ENCODE peak calls at places on chromosomes 3 and 15, in eight cellular contexts. Q is mammary epithelial cell; D is CD8-positive, alpha-beta T cell; R is IMR-90; E is SJSA1; Y is SK-N-SH; A is astrocyte; C is CD8-positive, alpha-beta memory T cell. Z is an unnamed sample.
A peak's percentile ranks its signal among the peaks of the same experiment; 100 is the strongest.

GRCh38 chr3:143276592-143276991 is 157.0 kb downstream of the CHST2 start:
- DNase-seq in Q (no peak), R (no peak), E (no peak), C (no peak), Y (no peak), D (no peak), A (no peak), Z (no peak)

GRCh38 chr3:64214002-64214696 is 11.1 kb downstream of the PRICKLE2 start:
- DNase-seq in R (peak; percentile 82), Y (peak; percentile 16), C (no peak), A (peak; percentile 92), Q (peak; percentile 67), D (no peak), E (peak; percentile 41), Z (peak; percentile 32)

GRCh38 chr15:22979069-22979698 is 984 bp downstream of the CYFIP1 start:
- DNase-seq in A (peak; percentile 40), E (peak; percentile 52), C (no peak), D (no peak), Q (peak; percentile 60), Y (peak; percentile 67), R (peak; percentile 42), Z (peak; percentile 90)

GRCh38 chr3:36362973-36363372 is 17.3 kb upstream of the STAC start:
- DNase-seq in E (peak; percentile 84), C (no peak), Y (no peak), Q (peak; percentile 81), A (peak; percentile 72), R (peak; percentile 0), D (no peak), Z (no peak)

GRCh38 chr3:46110701-46111493 is 83.6 kb upstream of the XCR1 start:
- DNase-seq in Y (no peak), E (peak; percentile 71), R (peak; percentile 65), C (no peak), A (peak; percentile 83), D (no peak), Q (peak; percentile 86), Z (no peak)

GRCh38 chr3:188439080-188439479 is 285.1 kb downstream of the LPP start:
- DNase-seq in Y (no peak), E (no peak), R (no peak), A (no peak), D (peak; percentile 25), Q (no peak), C (no peak), Z (no peak)

GRCh38 chr3:151404316-151404715 is 19.8 kb upstream of the P2RY12 start:
- DNase-seq in C (no peak), Y (no peak), D (no peak), E (peak; percentile 21), Q (peak; percentile 54), A (peak; percentile 83), R (peak; percentile 72), Z (no peak)

GRCh38 chr3:171811059-171811912 is 1.0 kb upstream of the PLD1 start:
- DNase-seq in Q (peak; percentile 98), D (no peak), R (peak; percentile 99), C (no peak), Y (peak; percentile 12), E (peak; percentile 65), A (peak; percentile 99), Z (peak; percentile 88)

GRCh38 chr3:169914321-169914720 is 2.9 kb downstream of the SAMD7 start:
- DNase-seq in D (no peak), R (peak; percentile 22), A (peak; percentile 48), C (no peak), E (no peak), Y (peak; percentile 15), Q (peak; percentile 4), Z (no peak)

GRCh38 chr3:183265157-183265642 is 12.1 kb downstream of the B3GNT5 start:
- DNase-seq in E (no peak), Y (no peak), Q (no peak), C (no peak), R (no peak), D (no peak), A (peak; percentile 59), Z (no peak)

GRCh38 chr3:45593708-45594601 is 596 bp upstream of the LIMD1 start:
- DNase-seq in C (peak; percentile 52), Q (peak; percentile 70), E (peak; percentile 85), A (peak; percentile 53), D (peak; percentile 60), R (peak; percentile 68), Y (peak; percentile 95), Z (peak; percentile 97)

GRCh38 chr15:77497942-77498361 is 77.3 kb downstream of the HMG20A start:
- DNase-seq in Y (peak; percentile 43), R (peak; percentile 29), Q (no peak), E (no peak), D (no peak), C (no peak), A (peak; percentile 41), Z (peak; percentile 22)

GRCh38 chr3:100988080-100988479 is 5.1 kb downstream of the ABI3BP start:
- DNase-seq in A (no peak), D (no peak), Q (no peak), R (no peak), Y (no peak), E (no peak), C (no peak), Z (no peak)

GRCh38 chr15:68428431-68428940 is 3.5 kb downstream of the ITGA11 start:
- DNase-seq in E (no peak), Y (no peak), D (no peak), R (no peak), Q (no peak), A (no peak), C (no peak), Z (no peak)

DNA sequence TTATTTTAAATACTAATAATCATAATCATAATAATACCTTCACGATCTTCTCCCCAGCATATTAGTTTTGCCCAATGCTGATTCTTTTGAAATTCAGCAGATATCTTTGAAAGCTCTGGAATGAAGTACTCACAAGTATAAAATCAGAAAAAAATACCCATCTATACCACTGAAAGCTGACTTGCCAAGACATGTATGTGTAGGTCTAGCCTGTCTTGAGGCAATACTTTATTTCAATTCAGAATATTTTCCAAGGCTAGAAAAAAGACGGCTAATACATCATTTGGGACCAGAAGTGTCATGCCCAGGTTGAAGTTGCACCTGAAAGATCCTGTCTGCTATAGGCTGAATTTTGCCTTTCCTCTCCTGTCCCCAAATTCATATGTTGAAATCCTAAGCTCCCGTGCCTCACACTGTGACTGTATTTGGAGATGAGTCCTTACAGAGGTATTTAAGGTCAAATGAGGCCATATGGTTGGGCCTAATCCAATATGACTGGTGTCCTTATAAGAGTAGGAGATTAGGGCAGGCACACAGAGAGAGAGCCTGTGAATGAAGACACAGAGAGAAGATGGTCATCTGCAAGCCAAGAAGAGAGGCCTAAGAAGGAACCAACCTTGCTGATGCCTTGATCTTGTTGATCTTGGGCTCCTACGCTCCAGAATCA is 255.9 kb upstream of the CMC1 start:
- DNase-seq in D (no peak), Y (no peak), R (no peak), Q (peak; percentile 29), E (no peak), A (no peak), C (no peak), Z (no peak)
- H3K27ac ChIP-seq in D (no peak overlapping the region), Y (no peak overlapping the region), R (no peak overlapping the region), Q (no peak overlapping the region), E (no peak overlapping the region), A (no peak overlapping the region), C (no peak overlapping the region), Z (no peak overlapping the region)

DNA sequence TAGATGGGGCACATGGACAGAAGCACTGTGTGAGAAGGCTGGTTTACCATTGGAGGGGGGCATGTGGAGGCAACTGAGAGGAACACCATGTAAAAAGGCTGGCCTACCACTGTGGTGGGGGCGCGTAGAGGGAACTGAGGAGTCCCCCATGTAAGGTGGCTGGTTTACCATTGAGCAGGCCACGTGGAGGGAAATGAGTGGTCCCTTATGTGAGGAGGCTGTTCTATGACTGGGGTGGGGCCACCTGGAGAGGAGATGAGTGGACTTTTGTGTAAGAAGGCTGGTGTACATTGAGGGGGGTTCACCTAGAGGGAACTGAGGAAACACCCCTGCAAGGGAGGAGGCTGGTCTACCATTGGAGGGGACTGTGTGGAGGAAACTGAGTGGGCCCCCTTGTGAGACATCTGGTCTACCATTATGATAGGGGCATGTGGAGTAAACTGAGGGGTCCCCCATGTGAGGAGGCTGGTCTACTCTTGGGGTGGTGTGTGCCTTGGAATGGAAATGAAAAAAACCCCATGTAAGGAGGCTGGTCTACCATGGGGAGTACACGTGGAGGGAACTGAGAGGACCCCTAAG is 156.9 kb downstream of the FBLN2 start:
- DNase-seq in R (no peak), D (no peak), C (no peak), Q (no peak), A (no peak), E (no peak), Y (no peak), Z (no peak)
- H3K27me3 ChIP-seq in R (no peaks in the 10 kb centered on the region), D (no peaks in the 10 kb centered on the region), C (no peaks in the 10 kb centered on the region), Q (no peaks in the 10 kb centered on the region), A (no peaks in the 10 kb centered on the region), E (no peaks in the 10 kb centered on the region), Y (no peaks in the 10 kb centered on the region), Z (no peaks in the 10 kb centered on the region)

DNA sequence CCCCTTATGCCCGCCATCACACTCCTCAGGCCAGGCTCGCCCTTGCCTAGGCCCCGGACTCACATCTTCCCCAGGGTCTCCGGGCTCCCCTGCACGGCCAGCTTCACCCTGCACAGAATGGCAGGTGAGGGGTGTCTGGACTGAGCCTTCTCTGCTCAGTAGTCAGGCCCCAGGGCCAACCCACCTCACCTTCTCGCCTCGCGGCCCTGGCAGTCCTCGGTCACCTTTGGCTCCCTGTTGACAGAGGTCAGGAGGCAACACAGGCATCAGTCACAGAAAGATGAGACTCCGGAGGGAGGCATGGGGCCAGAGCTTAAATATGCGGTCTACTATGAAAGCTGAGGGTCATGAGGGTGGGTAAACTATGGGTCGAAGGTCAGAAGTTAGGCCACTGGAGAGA is 8.4 kb upstream of the UCN2 start:
- DNase-seq in R (no peak), Q (no peak), C (no peak), A (no peak), E (no peak), Y (no peak), D (no peak), Z (no peak)
- H3K4me3 ChIP-seq in R (no peak overlapping the region), Q (no peak overlapping the region), C (no peak overlapping the region), A (no peak overlapping the region), E (no peak overlapping the region), Y (no peak overlapping the region), D (no peak overlapping the region), Z (no peak overlapping the region)

GRCh38 chr3:124780767-124781485 is 50.7 kb downstream of the UMPS start:
- DNase-seq in Q (no peak), C (no peak), D (no peak), E (peak; percentile 62), A (peak; percentile 78), R (peak; percentile 58), Y (peak; percentile 41), Z (peak; percentile 88)

GRCh38 chr3:124779116-124779515 is 48.9 kb downstream of the UMPS start:
- DNase-seq in Q (no peak), R (no peak), Y (no peak), D (no peak), C (no peak), E (no peak), A (no peak), Z (no peak)

GRCh38 chr3:124781706-124782376 is 51.6 kb downstream of the UMPS start:
- DNase-seq in D (no peak), C (no peak), R (no peak), Y (no peak), E (no peak), A (no peak), Q (no peak), Z (no peak)

GRCh38 chr3:124779751-124780191 is 49.5 kb downstream of the UMPS start:
- DNase-seq in R (no peak), D (no peak), A (no peak), Q (no peak), Y (no peak), C (no peak), E (no peak), Z (no peak)

DNA sequence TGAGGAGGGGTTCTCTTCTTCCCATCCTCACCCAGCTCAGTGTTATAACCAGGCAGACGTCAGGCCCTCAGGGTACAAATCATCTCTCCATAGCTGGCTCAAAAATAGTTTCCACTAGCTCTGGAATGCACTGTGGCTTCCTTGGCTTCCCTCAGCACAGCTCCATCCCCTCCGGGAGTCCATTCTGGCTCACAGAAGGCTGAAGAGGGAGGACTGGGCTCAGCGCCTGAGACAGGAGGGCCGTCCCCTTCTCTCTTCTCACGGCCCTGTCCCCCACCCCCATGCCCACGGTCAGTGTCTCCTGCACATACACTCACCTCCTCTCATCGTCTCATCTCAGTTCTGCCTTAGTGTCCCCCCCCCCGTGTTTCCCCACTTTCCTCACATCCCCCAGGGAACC is 50.1 kb downstream of the UMPS start:
- DNase-seq in C (no peak), E (peak; percentile 61), D (no peak), Y (peak; percentile 40), R (peak; percentile 68), A (peak; percentile 93), Q (no peak), Z (peak; percentile 93)
- H3K27ac ChIP-seq in C (no peak overlapping the region), E (peak overlapping the region; percentile 81), D (no peak overlapping the region), Y (peak overlapping the region; percentile 14), R (peak overlapping the region; percentile 71), A (peak overlapping the region; percentile 83), Q (no peak overlapping the region), Z (peak overlapping the region; percentile 89)

Z was measured in osteoblast.